ENCODE peak calls at places on chromosomes 5 and 9, in six cellular contexts. One of them, this sample, is unnamed.

GRCh38 chr9:1267141-1267570 is 217.0 kb downstream of the DMRT2 start:
- DNase-seq in AG10803: no peak
- DNase-seq in AG08396: no peak
- DNase-seq in left colon: no peak
- DNase-seq in choroid plexus epithelial cell: no peak
- DNase-seq in occipital lobe: no peak
- DNase-seq in this sample: no peak

GRCh38 chr5:10987881-10988504 is 227.0 kb upstream of the DAP start:
- DNase-seq in AG10803: no peak
- DNase-seq in AG08396: peak; percentile 39
- DNase-seq in left colon: peak; percentile 71
- DNase-seq in choroid plexus epithelial cell: peak; percentile 4
- DNase-seq in occipital lobe: no peak
- DNase-seq in this sample: peak; percentile 55

GRCh38 chr9:136712690-136713554 is 550 bp downstream of the DIPK1B start:
- DNase-seq in AG10803: no peak
- DNase-seq in AG08396: no peak
- DNase-seq in left colon: no peak
- DNase-seq in choroid plexus epithelial cell: no peak
- DNase-seq in occipital lobe: no peak
- DNase-seq in this sample: no peak

GRCh38 chr9:95204710-95205109 is 112.8 kb downstream of the FANCC start:
- DNase-seq in AG10803: no peak
- DNase-seq in AG08396: no peak
- DNase-seq in left colon: no peak
- DNase-seq in choroid plexus epithelial cell: no peak
- DNase-seq in occipital lobe: no peak
- DNase-seq in this sample: no peak

GRCh38 chr5:105849701-105850100 is 1821.0 kb downstream of the EFNA5 start:
- DNase-seq in AG10803: no peak
- DNase-seq in AG08396: peak; percentile 9
- DNase-seq in left colon: no peak
- DNase-seq in choroid plexus epithelial cell: peak; percentile 16
- DNase-seq in occipital lobe: no peak
- DNase-seq in this sample: no peak

GRCh38 chr5:68661237-68661636 is 432.6 kb upstream of the SLC30A5 start:
- DNase-seq in AG10803: peak; percentile 26
- DNase-seq in AG08396: peak; percentile 11
- DNase-seq in left colon: peak; percentile 59
- DNase-seq in choroid plexus epithelial cell: peak; percentile 41
- DNase-seq in occipital lobe: no peak
- DNase-seq in this sample: no peak

GRCh38 chr5:16539169-16539666 is 73.6 kb upstream of the ZNF622 start:
- DNase-seq in AG10803: peak; percentile 93
- DNase-seq in AG08396: peak; percentile 79
- DNase-seq in left colon: peak; percentile 64
- DNase-seq in choroid plexus epithelial cell: peak; percentile 84
- DNase-seq in occipital lobe: no peak
- DNase-seq in this sample: no peak

GRCh38 chr5:116498478-116498877 is 76.1 kb downstream of the SEMA6A start:
- DNase-seq in AG10803: no peak
- DNase-seq in AG08396: no peak
- DNase-seq in left colon: peak; percentile 16
- DNase-seq in choroid plexus epithelial cell: no peak
- DNase-seq in occipital lobe: no peak
- DNase-seq in this sample: no peak

GRCh38 chr9:642014-642413 is 199.5 kb upstream of the DMRT1 start:
- DNase-seq in AG10803: no peak
- DNase-seq in AG08396: no peak
- DNase-seq in left colon: no peak
- DNase-seq in choroid plexus epithelial cell: no peak
- DNase-seq in occipital lobe: no peak
- DNase-seq in this sample: no peak

GRCh38 chr9:80500300-80500699 is 928.5 kb downstream of the TLE4 start:
- DNase-seq in AG10803: no peak
- DNase-seq in AG08396: no peak
- DNase-seq in left colon: no peak
- DNase-seq in choroid plexus epithelial cell: no peak
- DNase-seq in occipital lobe: no peak
- DNase-seq in this sample: no peak

GRCh38 chr5:52801329-52801728 is 13.6 kb downstream of the ITGA1 start:
- DNase-seq in AG10803: no peak
- DNase-seq in AG08396: no peak
- DNase-seq in left colon: no peak
- DNase-seq in choroid plexus epithelial cell: peak; percentile 54
- DNase-seq in occipital lobe: no peak
- DNase-seq in this sample: no peak

This sample was measured in NT2/D1.